ENCODE peak calls at places on chromosomes 11 and 22, in nine cellular contexts. One of them, this sample, is unnamed.

GRCh38 chr11:125627236-125627910 is 2.4 kb downstream of the CHEK1 start:
- DNase-seq in psoas muscle: no peak
- DNase-seq in ovary: no peak
- DNase-seq in dorsolateral prefrontal cortex: no peak
- DNase-seq in coronary artery: no peak
- DNase-seq in lower lobe of right lung: no peak
- DNase-seq in heart right ventricle: no peak
- DNase-seq in tibial artery: no peak
- DNase-seq in mammary epithelial cell: peak
- DNase-seq in this sample: no peak

GRCh38 chr11:45412033-45412432 is 125.9 kb upstream of the SYT13 start:
- DNase-seq in psoas muscle: no peak
- DNase-seq in ovary: no peak
- DNase-seq in dorsolateral prefrontal cortex: no peak
- DNase-seq in coronary artery: peak
- DNase-seq in lower lobe of right lung: no peak
- DNase-seq in heart right ventricle: no peak
- DNase-seq in tibial artery: no peak
- DNase-seq in mammary epithelial cell: no peak
- DNase-seq in this sample: no peak

GRCh38 chr11:35372565-35373283 is 46.6 kb downstream of the SLC1A2 start:
- DNase-seq in psoas muscle: no peak
- DNase-seq in ovary: no peak
- DNase-seq in dorsolateral prefrontal cortex: no peak
- DNase-seq in coronary artery: no peak
- DNase-seq in lower lobe of right lung: no peak
- DNase-seq in heart right ventricle: no peak
- DNase-seq in tibial artery: no peak
- DNase-seq in mammary epithelial cell: no peak
- DNase-seq in this sample: no peak

GRCh38 chr22:37690901-37691504 is 4.9 kb downstream of the NOL12 start:
- DNase-seq in psoas muscle: peak
- DNase-seq in ovary: no peak
- DNase-seq in dorsolateral prefrontal cortex: no peak
- DNase-seq in coronary artery: no peak
- DNase-seq in lower lobe of right lung: no peak
- DNase-seq in heart right ventricle: no peak
- DNase-seq in tibial artery: no peak
- DNase-seq in mammary epithelial cell: peak
- DNase-seq in this sample: no peak

GRCh38 chr22:31102441-31103081 is 4.8 kb downstream of the SELENOM start:
- DNase-seq in psoas muscle: peak
- DNase-seq in ovary: peak
- DNase-seq in dorsolateral prefrontal cortex: no peak
- DNase-seq in coronary artery: peak
- DNase-seq in lower lobe of right lung: no peak
- DNase-seq in heart right ventricle: peak
- DNase-seq in tibial artery: peak
- DNase-seq in mammary epithelial cell: peak
- DNase-seq in this sample: peak

GRCh38 chr11:110921742-110922200 is 209.5 kb upstream of the ARHGAP20 start:
- DNase-seq in psoas muscle: no peak
- DNase-seq in ovary: peak
- DNase-seq in dorsolateral prefrontal cortex: no peak
- DNase-seq in coronary artery: no peak
- DNase-seq in lower lobe of right lung: no peak
- DNase-seq in heart right ventricle: no peak
- DNase-seq in tibial artery: no peak
- DNase-seq in mammary epithelial cell: no peak
- DNase-seq in this sample: peak

GRCh38 chr22:31176923-31177322 is 16.9 kb downstream of the RNF185 start:
- DNase-seq in psoas muscle: no peak
- DNase-seq in ovary: no peak
- DNase-seq in dorsolateral prefrontal cortex: no peak
- DNase-seq in coronary artery: no peak
- DNase-seq in lower lobe of right lung: no peak
- DNase-seq in heart right ventricle: no peak
- DNase-seq in tibial artery: no peak
- DNase-seq in mammary epithelial cell: no peak
- DNase-seq in this sample: no peak

GRCh38 chr11:57523419-57523818 is 7.1 kb downstream of the TIMM10 start:
- DNase-seq in psoas muscle: no peak
- DNase-seq in ovary: no peak
- DNase-seq in dorsolateral prefrontal cortex: no peak
- DNase-seq in coronary artery: no peak
- DNase-seq in lower lobe of right lung: no peak
- DNase-seq in heart right ventricle: no peak
- DNase-seq in tibial artery: no peak
- DNase-seq in mammary epithelial cell: no peak
- DNase-seq in this sample: no peak

GRCh38 chr11:88535916-88536547 is 198.5 kb upstream of the CTSC start:
- DNase-seq in psoas muscle: no peak
- DNase-seq in ovary: no peak
- DNase-seq in dorsolateral prefrontal cortex: no peak
- DNase-seq in coronary artery: no peak
- DNase-seq in lower lobe of right lung: no peak
- DNase-seq in heart right ventricle: no peak
- DNase-seq in tibial artery: no peak
- DNase-seq in mammary epithelial cell: peak
- DNase-seq in this sample: no peak

GRCh38 chr22:38758276-38758945 is 2.6 kb upstream of the SUN2 start:
- DNase-seq in psoas muscle: no peak
- DNase-seq in ovary: no peak
- DNase-seq in dorsolateral prefrontal cortex: no peak
- DNase-seq in coronary artery: no peak
- DNase-seq in lower lobe of right lung: no peak
- DNase-seq in heart right ventricle: no peak
- DNase-seq in tibial artery: no peak
- DNase-seq in mammary epithelial cell: no peak
- DNase-seq in this sample: no peak

GRCh38 chr11:134120921-134121526 is 52.2 kb downstream of the JAM3 start:
- DNase-seq in psoas muscle: peak
- DNase-seq in ovary: peak
- DNase-seq in dorsolateral prefrontal cortex: peak
- DNase-seq in coronary artery: no peak
- DNase-seq in lower lobe of right lung: no peak
- DNase-seq in heart right ventricle: peak
- DNase-seq in tibial artery: peak
- DNase-seq in mammary epithelial cell: peak
- DNase-seq in this sample: peak

GRCh38 chr11:70072471-70073187 is 5.5 kb upstream of the ANO1 start:
- DNase-seq in psoas muscle: no peak
- DNase-seq in ovary: no peak
- DNase-seq in dorsolateral prefrontal cortex: no peak
- DNase-seq in coronary artery: peak
- DNase-seq in lower lobe of right lung: no peak
- DNase-seq in heart right ventricle: peak
- DNase-seq in tibial artery: no peak
- DNase-seq in mammary epithelial cell: no peak
- DNase-seq in this sample: peak

GRCh38 chr22:28710112-28710888 is 30.7 kb upstream of the TTC28 start:
- DNase-seq in psoas muscle: no peak
- DNase-seq in ovary: no peak
- DNase-seq in dorsolateral prefrontal cortex: no peak
- DNase-seq in coronary artery: no peak
- DNase-seq in lower lobe of right lung: no peak
- DNase-seq in heart right ventricle: no peak
- DNase-seq in tibial artery: no peak
- DNase-seq in mammary epithelial cell: peak
- DNase-seq in this sample: no peak

GRCh38 chr11:94814238-94814976 is 46.3 kb downstream of the AMOTL1 start:
- DNase-seq in psoas muscle: no peak
- DNase-seq in ovary: no peak
- DNase-seq in dorsolateral prefrontal cortex: no peak
- DNase-seq in coronary artery: no peak
- DNase-seq in lower lobe of right lung: no peak
- DNase-seq in heart right ventricle: no peak
- DNase-seq in tibial artery: no peak
- DNase-seq in mammary epithelial cell: no peak
- DNase-seq in this sample: no peak

GRCh38 chr11:45736424-45736823 is 68.5 kb upstream of the SLC35C1 start:
- DNase-seq in psoas muscle: peak
- DNase-seq in ovary: no peak
- DNase-seq in dorsolateral prefrontal cortex: no peak
- DNase-seq in coronary artery: no peak
- DNase-seq in lower lobe of right lung: no peak
- DNase-seq in heart right ventricle: no peak
- DNase-seq in tibial artery: peak
- DNase-seq in mammary epithelial cell: peak
- DNase-seq in this sample: no peak

GRCh38 chr22:47138898-47139789 is 376.7 kb downstream of the TBC1D22A start:
- DNase-seq in psoas muscle: no peak
- DNase-seq in ovary: no peak
- DNase-seq in dorsolateral prefrontal cortex: no peak
- DNase-seq in coronary artery: no peak
- DNase-seq in lower lobe of right lung: no peak
- DNase-seq in heart right ventricle: no peak
- DNase-seq in tibial artery: no peak
- DNase-seq in mammary epithelial cell: no peak
- DNase-seq in this sample: peak

GRCh38 chr11:122922893-122923292 is 40.3 kb downstream of the JHY start:
- DNase-seq in psoas muscle: no peak
- DNase-seq in ovary: no peak
- DNase-seq in dorsolateral prefrontal cortex: no peak
- DNase-seq in coronary artery: no peak
- DNase-seq in lower lobe of right lung: no peak
- DNase-seq in heart right ventricle: no peak
- DNase-seq in tibial artery: no peak
- DNase-seq in mammary epithelial cell: no peak
- DNase-seq in this sample: no peak

GRCh38 chr11:109697140-109697843 is 275.3 kb downstream of the C11orf87 start:
- DNase-seq in psoas muscle: no peak
- DNase-seq in ovary: no peak
- DNase-seq in dorsolateral prefrontal cortex: no peak
- DNase-seq in coronary artery: no peak
- DNase-seq in lower lobe of right lung: no peak
- DNase-seq in heart right ventricle: no peak
- DNase-seq in tibial artery: no peak
- DNase-seq in mammary epithelial cell: peak
- DNase-seq in this sample: no peak

GRCh38 chr11:12679471-12679870 is 5.2 kb downstream of the TEAD1 start:
- DNase-seq in psoas muscle: no peak
- DNase-seq in ovary: no peak
- DNase-seq in dorsolateral prefrontal cortex: no peak
- DNase-seq in coronary artery: no peak
- DNase-seq in lower lobe of right lung: no peak
- DNase-seq in heart right ventricle: no peak
- DNase-seq in tibial artery: no peak
- DNase-seq in mammary epithelial cell: no peak
- DNase-seq in this sample: no peak
- H3K4me3 ChIP-seq in psoas muscle: peak
- H3K4me3 ChIP-seq in ovary: no peak
- H3K4me3 ChIP-seq in dorsolateral prefrontal cortex: no peak
- H3K4me3 ChIP-seq in coronary artery: no peak
- H3K4me3 ChIP-seq in lower lobe of right lung: no peak
- H3K4me3 ChIP-seq in heart right ventricle: no peak
- H3K4me3 ChIP-seq in tibial artery: no peak
- H3K4me3 ChIP-seq in mammary epithelial cell: no peak
- H3K4me3 ChIP-seq in this sample: no peak

GRCh38 chr11:73201888-73202810 is 15.9 kb upstream of the P2RY2 start:
- DNase-seq in psoas muscle: no peak
- DNase-seq in ovary: no peak
- DNase-seq in dorsolateral prefrontal cortex: no peak
- DNase-seq in coronary artery: no peak
- DNase-seq in lower lobe of right lung: no peak
- DNase-seq in heart right ventricle: no peak
- DNase-seq in tibial artery: no peak
- DNase-seq in mammary epithelial cell: no peak
- DNase-seq in this sample: no peak
- H3K27ac ChIP-seq in psoas muscle: no peak
- H3K27ac ChIP-seq in ovary: no peak
- H3K27ac ChIP-seq in dorsolateral prefrontal cortex: no peak
- H3K27ac ChIP-seq in coronary artery: no peak
- H3K27ac ChIP-seq in lower lobe of right lung: peak
- H3K27ac ChIP-seq in heart right ventricle: no peak
- H3K27ac ChIP-seq in tibial artery: no peak
- H3K27ac ChIP-seq in mammary epithelial cell: no peak
- H3K27ac ChIP-seq in this sample: no peak

GRCh38 chr22:32620992-32621391 is 146.4 kb downstream of the FBXO7 start:
- DNase-seq in psoas muscle: no peak
- DNase-seq in ovary: no peak
- DNase-seq in dorsolateral prefrontal cortex: no peak
- DNase-seq in coronary artery: no peak
- DNase-seq in lower lobe of right lung: no peak
- DNase-seq in heart right ventricle: no peak
- DNase-seq in tibial artery: no peak
- DNase-seq in mammary epithelial cell: no peak
- DNase-seq in this sample: no peak

GRCh38 chr22:32622004-32622761 is 147.6 kb downstream of the FBXO7 start:
- DNase-seq in psoas muscle: peak
- DNase-seq in ovary: peak
- DNase-seq in dorsolateral prefrontal cortex: no peak
- DNase-seq in coronary artery: no peak
- DNase-seq in lower lobe of right lung: no peak
- DNase-seq in heart right ventricle: peak
- DNase-seq in tibial artery: peak
- DNase-seq in mammary epithelial cell: no peak
- DNase-seq in this sample: peak

GRCh38 chr22:32623943-32624342 is 149.3 kb downstream of the FBXO7 start:
- DNase-seq in psoas muscle: peak
- DNase-seq in ovary: peak
- DNase-seq in dorsolateral prefrontal cortex: no peak
- DNase-seq in coronary artery: peak
- DNase-seq in lower lobe of right lung: no peak
- DNase-seq in heart right ventricle: peak
- DNase-seq in tibial artery: peak
- DNase-seq in mammary epithelial cell: no peak
- DNase-seq in this sample: peak

GRCh38 chr22:32621656-32622003 is 147.0 kb downstream of the FBXO7 start:
- DNase-seq in psoas muscle: no peak
- DNase-seq in ovary: no peak
- DNase-seq in dorsolateral prefrontal cortex: no peak
- DNase-seq in coronary artery: no peak
- DNase-seq in lower lobe of right lung: no peak
- DNase-seq in heart right ventricle: no peak
- DNase-seq in tibial artery: no peak
- DNase-seq in mammary epithelial cell: no peak
- DNase-seq in this sample: no peak

GRCh38 chr22:32622762-32623147 is 148.1 kb downstream of the FBXO7 start:
- DNase-seq in psoas muscle: no peak
- DNase-seq in ovary: no peak
- DNase-seq in dorsolateral prefrontal cortex: no peak
- DNase-seq in coronary artery: no peak
- DNase-seq in lower lobe of right lung: no peak
- DNase-seq in heart right ventricle: no peak
- DNase-seq in tibial artery: no peak
- DNase-seq in mammary epithelial cell: no peak
- DNase-seq in this sample: no peak
- H3K4me3 ChIP-seq in psoas muscle: no peak
- H3K4me3 ChIP-seq in ovary: no peak
- H3K4me3 ChIP-seq in dorsolateral prefrontal cortex: no peak
- H3K4me3 ChIP-seq in coronary artery: no peak
- H3K4me3 ChIP-seq in lower lobe of right lung: no peak
- H3K4me3 ChIP-seq in heart right ventricle: no peak
- H3K4me3 ChIP-seq in tibial artery: no peak
- H3K4me3 ChIP-seq in mammary epithelial cell: no peak
- H3K4me3 ChIP-seq in this sample: no peak

DNA sequence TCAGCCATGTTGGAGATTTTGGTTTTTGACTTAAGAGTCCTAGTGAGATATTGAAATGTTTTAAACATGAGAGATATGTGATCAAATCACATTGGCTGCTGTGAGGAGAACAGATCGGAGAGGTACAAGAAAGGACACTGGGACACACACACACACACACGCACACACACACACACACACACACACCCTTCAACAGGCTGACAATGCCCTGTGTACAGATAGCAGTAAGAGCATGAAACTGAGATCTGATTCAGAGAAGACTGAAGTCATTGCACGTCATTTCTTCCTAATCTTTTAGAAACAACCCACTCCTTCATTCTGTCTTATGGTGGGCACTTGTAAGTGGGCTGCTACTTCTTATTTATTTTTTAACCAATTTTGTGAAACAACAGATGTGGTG is 200.5 kb upstream of the E2F8 start:
- DNase-seq in psoas muscle: no peak
- DNase-seq in ovary: no peak
- DNase-seq in dorsolateral prefrontal cortex: no peak
- DNase-seq in coronary artery: no peak
- DNase-seq in lower lobe of right lung: no peak
- DNase-seq in heart right ventricle: no peak
- DNase-seq in tibial artery: no peak
- DNase-seq in mammary epithelial cell: no peak
- DNase-seq in this sample: no peak
- H3K27ac ChIP-seq in psoas muscle: no peak
- H3K27ac ChIP-seq in ovary: no peak
- H3K27ac ChIP-seq in dorsolateral prefrontal cortex: no peak
- H3K27ac ChIP-seq in coronary artery: no peak
- H3K27ac ChIP-seq in lower lobe of right lung: peak
- H3K27ac ChIP-seq in heart right ventricle: peak
- H3K27ac ChIP-seq in tibial artery: no peak
- H3K27ac ChIP-seq in mammary epithelial cell: no peak
- H3K27ac ChIP-seq in this sample: peak

This sample was measured in right cardiac atrium.